ENCODE peak calls at places on chromosomes 16 and 17, in six cellular contexts. I is epithelial cell of esophagus; L is AG08395; W is left ventricle myocardium superior; Y is activated CD4-positive, CD25-positive, alpha-beta regulatory T cell treated with anti-CD3 and anti-CD28 coated beads, Interleukin-2, amount 50 U/mL, for 16 hours; H is HTR-8/SVneo. F is an unnamed sample.

GRCh38 chr17:10171581-10171981 is 26.8 kb downstream of the GAS7 start:
- DNase-seq in L (no peak), H (no peak), W (no peak), I (no peak), Y (no peak), F (no peak)

GRCh38 chr17:57534863-57535651 is 210.0 kb downstream of the CCDC182 start:
- DNase-seq in H (no peak), Y (no peak), L (no peak), I (no peak), W (no peak), F (no peak)

GRCh38 chr16:28063611-28064061 is at the start of gene GSG1L:
- DNase-seq in H (no peak), I (no peak), W (peak), Y (no peak), L (no peak), F (no peak)

GRCh38 chr16:28837672-28838557 is 8.2 kb downstream of the TUFM start:
- DNase-seq in W (no peak), Y (no peak), H (no peak), I (no peak), L (no peak), F (no peak)

GRCh38 chr17:78933959-78934568 is 8.9 kb upstream of the TIMP2 start:
- DNase-seq in W (peak), Y (no peak), H (peak), I (peak), L (peak), F (peak)

GRCh38 chr16:53220585-53220984 is 165.8 kb downstream of the CHD9 start:
- DNase-seq in L (peak), W (no peak), Y (no peak), H (no peak), I (no peak), F (no peak)

GRCh38 chr16:8621221-8621571 is 302 bp upstream of the METTL22 start:
- DNase-seq in Y (no peak), L (no peak), H (no peak), I (no peak), W (no peak), F (no peak)

GRCh38 chr16:57791903-57792461 is 10.3 kb downstream of the KIFC3 start:
- DNase-seq in Y (no peak), L (no peak), W (no peak), I (no peak), H (no peak), F (no peak)

GRCh38 chr17:57713140-57713539 is 32.0 kb downstream of the CCDC182 start:
- DNase-seq in L (no peak), H (no peak), Y (no peak), W (no peak), I (no peak), F (no peak)

GRCh38 chr16:31695667-31696066 is 168.0 kb downstream of the AHSP start:
- DNase-seq in H (no peak), L (no peak), I (no peak), Y (peak), W (peak), F (no peak)

GRCh38 chr17:39213852-39214251 is 11.9 kb downstream of the STAC2 start:
- DNase-seq in H (no peak), W (no peak), L (no peak), I (peak), Y (no peak), F (no peak)

GRCh38 chr16:76035689-76036088 is 241.5 kb upstream of the CNTNAP4 start:
- DNase-seq in W (no peak), L (no peak), I (peak), Y (no peak), H (no peak), F (no peak)

GRCh38 chr17:72191901-72192300 is 71.1 kb downstream of the SOX9 start:
- DNase-seq in I (no peak), L (peak), Y (no peak), H (no peak), W (peak), F (peak)

GRCh38 chr16:47213761-47214440 is 70.2 kb upstream of the NETO2 start:
- DNase-seq in Y (no peak), W (no peak), L (no peak), H (no peak), I (peak), F (no peak)

GRCh38 chr16:49592507-49593422 is 219.2 kb downstream of the C16orf78 start:
- DNase-seq in W (no peak), Y (no peak), L (peak), I (no peak), H (peak), F (no peak)

GRCh38 chr17:61294777-61295176 is 104.9 kb upstream of the TBX2 start:
- DNase-seq in Y (no peak), W (no peak), L (peak), I (peak), H (peak), F (no peak)

GRCh38 chr17:41464682-41465081 is 2.5 kb downstream of the KRT32 start:
- DNase-seq in H (peak), L (peak), Y (no peak), W (peak), I (peak), F (peak)

GRCh38 chr16:88957887-88958577 is 19.0 kb downstream of the CBFA2T3 start:
- DNase-seq in L (no peak), Y (no peak), H (no peak), I (no peak), W (no peak), F (peak)

GRCh38 chr17:34443832-34444469 is 80.9 kb upstream of the CCL1 start:
- DNase-seq in H (no peak), W (peak), I (no peak), L (no peak), Y (no peak), F (no peak)

GRCh38 chr16:1691276-1691675 is 13.2 kb downstream of the JPT2 start:
- DNase-seq in Y (no peak), W (no peak), L (peak), H (no peak), I (peak), F (no peak)

GRCh38 chr16:5633845-5634440 is 536.3 kb upstream of the EEF2KMT start:
- DNase-seq in L (no peak), W (no peak), H (peak), Y (no peak), I (peak), F (no peak)

GRCh38 chr16:88888057-88888777 is 21.8 kb upstream of the PABPN1L start:
- DNase-seq in H (no peak), Y (no peak), W (no peak), I (no peak), L (no peak), F (no peak)

GRCh38 chr16:53945996-53946395 is 242.0 kb downstream of the FTO start:
- DNase-seq in W (no peak), I (peak), Y (no peak), L (peak), H (no peak), F (no peak)

GRCh38 chr17:18184143-18185007 is 747 bp downstream of the ALKBH5 start:
- DNase-seq in I (peak), W (peak), L (no peak), Y (peak), H (peak), F (peak)

GRCh38 chr17:44199553-44200477 is at the start of gene ATXN7L3:
- DNase-seq in W (peak), L (peak), I (peak), Y (peak), H (peak), F (peak)

GRCh38 chr16:75351183-75351582 is 82.1 kb downstream of the CFDP1 start:
- DNase-seq in W (no peak), I (peak), H (peak), L (peak), Y (no peak), F (no peak)

GRCh38 chr17:54945246-54945645 is 23.2 kb downstream of the COX11 start:
- DNase-seq in W (no peak), L (no peak), Y (no peak), I (no peak), H (no peak), F (no peak)

GRCh38 chr16:47258874-47259461 is 115.2 kb upstream of the NETO2 start:
- DNase-seq in I (peak), W (no peak), L (peak), H (peak), Y (no peak), F (no peak)

GRCh38 chr17:45091778-45092425 is 30.8 kb downstream of the NMT1 start:
- DNase-seq in W (no peak), L (no peak), H (no peak), I (peak), Y (no peak), F (no peak)

GRCh38 chr16:67104061-67104460 is 5.7 kb upstream of the PHAF1 start:
- DNase-seq in H (peak), Y (no peak), L (no peak), W (no peak), I (no peak), F (no peak)

GRCh38 chr16:8920676-8921625 is 38.8 kb downstream of the LITAFD start:
- DNase-seq in Y (no peak), I (no peak), L (no peak), W (no peak), H (no peak), F (no peak)

GRCh38 chr17:70622382-70623260 is 453.3 kb downstream of the KCNJ2 start:
- DNase-seq in H (peak), W (peak), Y (no peak), L (no peak), I (peak), F (peak)

GRCh38 chr17:16486373-16487250 is 5.4 kb downstream of the LRRC75A start:
- DNase-seq in W (peak), I (peak), H (no peak), L (peak), Y (no peak), F (peak)

GRCh38 chr17:17935321-17936271 is 36.6 kb downstream of the TOM1L2 start:
- DNase-seq in W (no peak), Y (no peak), L (peak), I (peak), H (peak), F (peak)